ENCODE peak calls at places on chromosomes 4 and X, in five cellular contexts. Q, Z, N, V and T are unnamed samples.

GRCh38 chr4:72418458-72418857 is 150.6 kb downstream of the ADAMTS3 start:
- DNase-seq in N (peak), Q (no peak), V (peak), Z (peak), T (peak)

GRCh38 chr4:4339504-4340085 is 47.3 kb upstream of the NSG1 start:
- DNase-seq in V (no peak), N (no peak), Q (no peak), Z (peak), T (no peak)

GRCh38 chr4:72494156-72494555 is 74.9 kb downstream of the ADAMTS3 start:
- DNase-seq in N (no peak), V (no peak), Z (no peak), Q (no peak), T (no peak)

GRCh38 chr4:176708771-176709311 is 83.9 kb downstream of the VEGFC start:
- DNase-seq in Z (peak), N (no peak), V (no peak), Q (no peak), T (no peak)

GRCh38 chr4:113447695-113448265 is 313.8 kb downstream of the CAMK2D start:
- DNase-seq in V (no peak), Z (no peak), N (no peak), Q (no peak), T (no peak)

GRCh38 chrX:124280294-124280902 is 52.1 kb upstream of the TEX13D start:
- DNase-seq in V (no peak), N (no peak), Z (no peak), Q (no peak), T (peak)

GRCh38 chr4:14856076-14856926 is 146.0 kb upstream of the CPEB2 start:
- DNase-seq in Z (peak), N (peak), Q (peak), V (no peak), T (peak)

GRCh38 chr4:25938251-25939186 is 24.5 kb downstream of the SMIM20 start:
- DNase-seq in Z (peak), Q (peak), N (peak), V (peak), T (peak)

GRCh38 chr4:140153419-140153743 is 603 bp downstream of the MAML3 start:
- DNase-seq in V (no peak), N (no peak), Q (no peak), Z (no peak), T (no peak)

GRCh38 chr4:84324850-84325249 is 174.2 kb downstream of the NKX6-1 start:
- DNase-seq in N (no peak), V (no peak), Q (no peak), Z (peak), T (no peak)

GRCh38 chr4:11549525-11549924 is 120.8 kb upstream of the HS3ST1 start:
- DNase-seq in Q (no peak), V (no peak), N (no peak), Z (no peak), T (no peak)

GRCh38 chrX:107691024-107691448 is 62.7 kb downstream of the PRPS1 start:
- DNase-seq in Z (no peak), Q (no peak), N (no peak), V (no peak), T (no peak)

GRCh38 chrX:52380993-52381392 is 12.2 kb downstream of the XAGE2 start:
- DNase-seq in V (no peak), N (no peak), Z (no peak), Q (no peak), T (no peak)

GRCh38 chrX:48761674-48762471 is at the start of gene GLOD5:
- DNase-seq in Q (no peak), Z (no peak), N (no peak), V (no peak), T (no peak)

GRCh38 chr4:30929649-30930048 is 209.5 kb downstream of the PCDH7 start:
- DNase-seq in V (no peak), N (no peak), Z (no peak), Q (no peak), T (no peak)

GRCh38 chrX:49309401-49309981 is 6.0 kb downstream of the GAGE10 start:
- DNase-seq in V (no peak), Q (no peak), Z (peak), N (no peak), T (peak)

GRCh38 chr4:74433043-74433442 is 11.9 kb upstream of the AREG start:
- DNase-seq in N (no peak), V (no peak), Q (no peak), Z (peak), T (peak)

GRCh38 chr4:172850838-172851237 is 317.8 kb upstream of the GALNT7 start:
- DNase-seq in V (no peak), Q (no peak), Z (peak), N (no peak), T (peak)

GRCh38 chr4:181479145-181479544 is 764.1 kb upstream of the TENM3 start:
- DNase-seq in N (no peak), Q (no peak), Z (no peak), V (no peak), T (no peak)

GRCh38 chr4:39259571-39260330 is 77.4 kb downstream of the WDR19 start:
- DNase-seq in Z (peak), Q (no peak), V (no peak), N (no peak), T (peak)

GRCh38 chr4:21733894-21734630 is 214.5 kb downstream of the KCNIP4 start:
- DNase-seq in V (no peak), Z (no peak), N (no peak), Q (no peak), T (no peak)

GRCh38 chrX:363621-364375 is 22.9 kb downstream of the PPP2R3B start:
- DNase-seq in Z (no peak), Q (no peak), V (no peak), N (no peak), T (no peak)

GRCh38 chr4:38223801-38224236 is 263.6 kb downstream of the PTTG2 start:
- DNase-seq in Q (no peak), N (no peak), Z (no peak), V (no peak), T (no peak)

GRCh38 chr4:186724861-186725419 is 1.3 kb upstream of the FAT1 start:
- DNase-seq in N (no peak), Q (no peak), Z (peak), V (no peak), T (no peak)

GRCh38 chrX:53318766-53319353 is 37.5 kb upstream of the IQSEC2 start:
- DNase-seq in Q (no peak), N (no peak), Z (no peak), V (no peak), T (no peak)

GRCh38 chr4:56186808-56187523 is 200.3 kb downstream of the AASDH start:
- DNase-seq in Z (no peak), N (no peak), V (no peak), Q (no peak), T (no peak)

GRCh38 chr4:162957521-162958143 is 209.1 kb downstream of the NAF1 start:
- DNase-seq in Z (no peak), N (no peak), Q (no peak), V (no peak), T (no peak)

GRCh38 chr4:183675625-183676024 is 16.5 kb downstream of the TRAPPC11 start:
- DNase-seq in Z (peak), V (no peak), N (no peak), Q (no peak), T (no peak)

GRCh38 chrX:48700246-48700645 is 3.7 kb downstream of the SUV39H1 start:
- DNase-seq in V (no peak), Q (no peak), N (no peak), Z (no peak), T (no peak)

GRCh38 chr4:181524455-181524854 is 718.7 kb upstream of the TENM3 start:
- DNase-seq in V (no peak), N (no peak), Z (no peak), Q (no peak), T (no peak)

GRCh38 chr4:26307027-26307426 is 13.8 kb upstream of the RBPJ start:
- DNase-seq in Q (no peak), N (no peak), Z (no peak), V (no peak), T (no peak)

DNA sequence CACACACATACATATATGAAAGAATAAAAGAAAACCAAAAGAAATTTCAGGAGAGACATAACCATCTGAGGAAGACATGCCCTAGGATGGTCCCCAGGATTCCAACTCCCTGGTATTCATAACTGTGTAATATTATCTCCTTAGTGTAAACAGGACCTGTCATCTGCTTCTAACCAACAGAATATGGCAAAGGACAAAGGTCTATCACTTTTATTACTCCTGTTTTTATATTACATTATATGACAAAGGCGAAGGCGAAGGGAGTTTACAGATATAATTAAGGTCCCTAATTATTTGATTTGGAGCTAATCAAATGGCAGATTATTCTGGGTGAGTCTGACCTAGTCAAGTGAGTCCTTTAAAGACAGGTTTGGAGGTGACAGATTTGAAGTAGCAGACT is 155.1 kb downstream of the MID1 start:
- DNase-seq in Q (no peak), Z (no peak), N (no peak), V (no peak), T (no peak)
- TF ChIP-seq CTCF in Q (no peak), Z (no peak), N (no peak), V (no peak), T (no peak)

DNA sequence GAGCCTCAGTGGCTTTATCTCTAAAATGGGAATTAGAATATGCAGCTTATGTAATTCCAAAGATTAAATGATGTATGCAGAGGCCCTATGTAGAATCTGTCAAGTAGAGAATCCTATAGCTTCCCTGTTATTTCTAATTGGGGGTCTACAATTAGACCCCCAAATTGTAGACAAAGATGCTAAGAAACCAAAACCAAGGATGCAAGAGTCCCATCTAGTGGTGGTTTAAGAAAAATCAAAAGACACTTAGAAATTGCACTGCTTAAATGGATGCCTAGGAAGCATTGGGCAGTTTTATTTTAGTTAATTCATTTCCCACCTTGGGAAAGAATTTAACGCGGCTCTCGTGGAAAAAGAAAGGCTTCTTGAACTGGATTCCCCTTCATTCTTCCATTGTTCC is 115.2 kb downstream of the GABRA2 start:
- DNase-seq in V (no peak), N (no peak), Q (no peak), Z (no peak), T (no peak)
- TF ChIP-seq CTCF in V (no peak), N (no peak), Q (no peak), Z (no peak), T (peak)

DNA sequence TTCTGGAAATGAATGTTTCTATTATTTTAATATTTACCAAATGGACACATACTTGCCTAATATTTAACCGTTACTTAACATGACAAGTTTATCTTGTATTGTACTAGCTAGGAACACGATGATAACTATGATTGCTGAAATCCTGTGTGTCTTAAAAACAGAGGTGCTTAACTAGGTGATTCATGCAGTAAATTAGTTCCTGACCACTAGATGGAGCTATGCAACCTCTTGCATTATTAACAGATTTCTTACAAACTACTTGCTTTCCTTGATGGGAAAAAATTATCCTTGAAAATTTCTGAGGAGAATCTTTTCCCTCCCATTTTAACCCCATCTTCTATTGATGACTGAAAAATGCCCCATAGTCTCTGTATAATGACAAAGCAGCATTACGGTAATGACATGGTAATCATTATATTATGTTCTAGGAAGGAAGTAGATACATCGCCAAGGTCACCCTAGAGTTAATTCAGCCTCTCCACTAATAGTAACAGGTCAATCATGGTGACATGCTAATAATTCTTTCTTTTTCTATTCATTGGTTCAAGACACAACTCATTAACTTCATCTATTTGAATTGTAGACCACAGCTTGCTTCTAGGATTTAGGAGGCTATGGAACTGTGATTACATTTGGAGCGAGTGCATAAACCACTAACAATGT is 844.2 kb downstream of the RAPGEF2 start:
- DNase-seq in V (no peak), Q (no peak), N (no peak), Z (peak), T (peak)
- TF ChIP-seq CTCF in V (peak), Q (peak), N (peak), Z (peak), T (peak)

GRCh38 chr4:93865650-93866049 is 37.1 kb downstream of the ATOH1 start:
- DNase-seq in V (no peak), N (no peak), Z (no peak), Q (no peak), T (no peak)
- TF ChIP-seq CTCF in V (no peak), N (no peak), Z (no peak), Q (no peak), T (no peak)

GRCh38 chr4:157291071-157291470 is 70.5 kb downstream of the GRIA2 start:
- DNase-seq in V (no peak), Z (no peak), N (no peak), Q (no peak), T (no peak)
- TF ChIP-seq CTCF in V (no peak), Z (no peak), N (no peak), Q (no peak), T (peak)

GRCh38 chr4:54658321-54659093 is 750 bp downstream of the KIT start:
- DNase-seq in Q (no peak), Z (peak), N (peak), V (peak), T (peak)
- TF ChIP-seq CTCF in Q (no peak), Z (peak), N (peak), V (peak), T (peak)